ENCODE peak calls at places on chromosome 16, in five cellular contexts. B, I, S, O and M are unnamed samples.

GRCh38 chr16:83549836-83550569 is 257.8 kb upstream of the HSBP1 start:
- DNase-seq in I (no peak), B (no peak), O (peak; percentile 25), S (no peak), M (no peak)

GRCh38 chr16:25679468-25680010 is 12.2 kb upstream of the HS3ST4 start:
- DNase-seq in S (no peak), I (no peak), O (no peak), B (peak; percentile 8), M (no peak)

GRCh38 chr16:14500791-14501190 is 129.3 kb downstream of the PARN start:
- DNase-seq in O (no peak), S (no peak), I (no peak), B (no peak), M (no peak)

GRCh38 chr16:86761117-86761971 is 183.0 kb downstream of the FOXL1 start:
- DNase-seq in B (peak; percentile 84), I (peak; percentile 73), O (peak; percentile 81), S (peak; percentile 60), M (peak; percentile 19)

GRCh38 chr16:23466162-23466885 is 13.3 kb upstream of the COG7 start:
- DNase-seq in B (no peak), S (peak; percentile 92), O (no peak), I (no peak), M (no peak)

GRCh38 chr16:51615141-51615540 is 464.1 kb upstream of the SALL1 start:
- DNase-seq in I (no peak), B (peak; percentile 13), S (no peak), O (peak; percentile 90), M (no peak)

GRCh38 chr16:78210305-78210704 is 110.9 kb downstream of the WWOX start:
- DNase-seq in I (no peak), O (peak; percentile 23), S (peak; percentile 90), B (peak; percentile 21), M (no peak)

GRCh38 chr16:2477327-2477726 is 2.4 kb downstream of the TBC1D24 start:
- DNase-seq in B (no peak), S (no peak), O (no peak), I (no peak), M (no peak)

GRCh38 chr16:70712942-70713341 is 27.1 kb upstream of the MTSS2 start:
- DNase-seq in S (no peak), I (no peak), O (no peak), B (no peak), M (no peak)

GRCh38 chr16:57609541-57610401 is 18.7 kb upstream of the ADGRG1 start:
- DNase-seq in B (no peak), I (peak; percentile 30), O (no peak), S (no peak), M (peak; percentile 31)

GRCh38 chr16:87778476-87778829 is 12.7 kb upstream of the KLHDC4 start:
- DNase-seq in B (no peak), I (no peak), S (no peak), O (no peak), M (peak; percentile 64)

GRCh38 chr16:60852635-60853034 is 1183.6 kb downstream of the CDH8 start:
- DNase-seq in S (no peak), I (no peak), B (no peak), O (no peak), M (no peak)

GRCh38 chr16:90019201-90019542 is at the start of gene DBNDD1:
- DNase-seq in S (no peak), I (no peak), O (no peak), B (no peak), M (no peak)

GRCh38 chr16:2009302-2009711 is 314 bp downstream of the ZNF598 start:
- DNase-seq in S (no peak), I (peak; percentile 70), O (no peak), B (no peak), M (peak; percentile 45)

GRCh38 chr16:65547799-65548446 is 426.1 kb upstream of the CDH11 start:
- DNase-seq in I (peak; percentile 21), B (peak; percentile 19), O (peak; percentile 36), S (peak; percentile 72), M (no peak)

GRCh38 chr16:84885024-84885910 is 65.5 kb downstream of the CRISPLD2 start:
- DNase-seq in I (no peak), B (peak; percentile 58), O (peak; percentile 41), S (no peak), M (no peak)

GRCh38 chr16:56346131-56346890 is 79.0 kb downstream of the AMFR start:
- DNase-seq in S (no peak), O (no peak), I (no peak), B (no peak), M (no peak)
- TF ChIP-seq EZH2phosphoT487 in S (no peak), O (no peak), I (no peak), B (no peak), M (no peak)

GRCh38 chr16:68636818-68637217 is 8.3 kb upstream of the CDH3 start:
- DNase-seq in B (no peak), O (no peak), S (peak; percentile 48), I (no peak), M (no peak)
- H2AFZ ChIP-seq in B (no peak overlapping the region), O (no peak overlapping the region), S (no peak overlapping the region), I (no peak overlapping the region), M (no peak overlapping the region)

GRCh38 chr16:11575223-11575589 is 11.5 kb downstream of the LITAF start:
- DNase-seq in B (no peak), O (no peak), I (no peak), S (no peak), M (no peak)

GRCh38 chr16:11570796-11571195 is 15.9 kb downstream of the LITAF start:
- DNase-seq in I (no peak), S (no peak), B (no peak), O (no peak), M (no peak)

GRCh38 chr16:11571549-11571948 is 15.2 kb downstream of the LITAF start:
- DNase-seq in B (no peak), S (no peak), O (no peak), I (no peak), M (no peak)

GRCh38 chr16:11570258-11570657 is 16.5 kb downstream of the LITAF start:
- DNase-seq in S (no peak), I (no peak), B (no peak), O (no peak), M (no peak)

DNA sequence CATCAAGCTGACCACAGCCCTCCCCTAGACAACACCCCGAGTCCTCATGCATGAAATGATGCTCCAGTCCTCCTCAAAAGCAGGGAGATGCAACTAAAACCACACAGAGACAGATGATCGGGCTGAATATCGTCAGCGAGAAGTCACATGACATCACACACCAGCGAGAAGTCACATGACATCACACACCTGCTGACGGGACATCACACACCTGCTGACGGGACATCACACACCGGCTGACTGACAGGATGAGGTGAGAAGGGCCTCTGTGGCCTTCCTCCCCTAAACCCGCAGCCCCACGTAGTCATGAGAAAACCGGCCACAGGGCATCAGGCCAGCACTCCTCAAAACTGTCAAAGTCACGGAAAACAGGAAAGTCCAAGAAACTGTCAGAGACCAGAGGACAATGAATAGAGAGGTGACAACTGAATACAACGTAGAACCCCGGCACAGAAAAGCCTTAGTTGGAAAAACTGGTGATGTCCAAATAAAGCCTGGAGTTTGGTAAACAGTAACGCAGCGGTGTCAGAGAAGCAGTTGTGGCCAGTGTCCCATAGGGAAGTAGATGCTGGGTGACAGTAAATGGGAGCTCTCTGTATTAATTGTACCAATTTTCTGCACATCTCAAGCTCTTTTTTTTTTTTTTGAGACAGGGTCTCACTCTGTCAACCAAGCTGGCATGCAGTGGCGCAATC is 14.3 kb downstream of the LITAF start:
- DNase-seq in O (no peak), B (peak; percentile 19), S (no peak), I (no peak), M (no peak)
- H3K4me2 ChIP-seq in O (no peak overlapping the region), B (no peak overlapping the region), S (no peak overlapping the region), I (no peak overlapping the region), M (peak overlapping the region; percentile 28)

GRCh38 chr16:50506543-50506937 is 41.7 kb upstream of the NKD1 start:
- DNase-seq in O (no peak), I (no peak), B (no peak), S (no peak), M (no peak)

GRCh38 chr16:50505714-50506542 is 42.3 kb upstream of the NKD1 start:
- DNase-seq in B (peak; percentile 46), I (no peak), O (peak; percentile 67), S (no peak), M (no peak)

GRCh38 chr16:50505115-50505514 is 43.1 kb upstream of the NKD1 start:
- DNase-seq in B (no peak), S (no peak), I (no peak), O (no peak), M (no peak)

GRCh38 chr16:50507397-50507796 is 40.8 kb upstream of the NKD1 start:
- DNase-seq in O (no peak), S (no peak), I (no peak), B (no peak), M (no peak)

DNA sequence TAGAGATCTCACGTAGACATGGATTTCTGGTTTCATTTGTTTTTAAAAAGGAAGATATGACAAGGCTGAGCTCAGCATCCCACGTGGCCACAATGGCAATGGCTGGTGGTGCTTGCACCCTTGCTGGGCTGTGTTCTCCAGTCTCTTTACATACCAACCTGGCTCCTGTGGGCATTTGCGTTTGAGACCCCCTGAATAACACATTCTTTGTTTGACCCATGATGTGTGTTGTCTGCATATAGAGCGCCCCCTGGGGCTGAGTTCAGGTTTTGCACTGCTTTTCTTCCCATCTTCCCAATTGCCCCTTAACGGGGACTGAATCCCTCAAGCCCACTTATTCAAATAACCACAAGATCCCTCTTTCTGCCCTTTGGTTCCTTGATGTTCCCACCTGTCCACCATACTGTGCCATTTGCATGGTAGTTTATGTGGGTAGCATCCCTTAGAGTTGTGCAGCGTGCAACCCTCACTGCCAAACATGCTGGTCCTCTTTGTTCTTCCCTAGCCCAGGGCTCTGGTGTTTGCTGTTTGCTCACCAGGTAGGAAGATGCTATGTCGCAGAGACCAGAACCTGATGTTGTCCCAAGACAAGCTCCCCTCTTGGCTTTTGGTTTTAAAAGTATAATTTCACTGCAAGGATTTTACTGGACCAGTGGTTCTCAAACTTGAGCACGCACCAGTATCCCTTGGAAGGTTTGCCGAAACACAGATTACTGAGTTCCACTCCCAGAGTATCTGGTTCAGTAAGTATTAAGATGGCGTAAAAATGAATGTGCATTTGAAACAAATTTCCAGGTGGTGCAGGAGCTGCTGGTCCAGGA is 38.5 kb upstream of the NKD1 start:
- DNase-seq in B (peak; percentile 85), O (peak; percentile 63), S (peak; percentile 46), I (peak; percentile 47), M (peak; percentile 35)
- TF ChIP-seq EZH2phosphoT487 in B (no peak), O (no peak), S (no peak), I (no peak), M (no peak)

DNA sequence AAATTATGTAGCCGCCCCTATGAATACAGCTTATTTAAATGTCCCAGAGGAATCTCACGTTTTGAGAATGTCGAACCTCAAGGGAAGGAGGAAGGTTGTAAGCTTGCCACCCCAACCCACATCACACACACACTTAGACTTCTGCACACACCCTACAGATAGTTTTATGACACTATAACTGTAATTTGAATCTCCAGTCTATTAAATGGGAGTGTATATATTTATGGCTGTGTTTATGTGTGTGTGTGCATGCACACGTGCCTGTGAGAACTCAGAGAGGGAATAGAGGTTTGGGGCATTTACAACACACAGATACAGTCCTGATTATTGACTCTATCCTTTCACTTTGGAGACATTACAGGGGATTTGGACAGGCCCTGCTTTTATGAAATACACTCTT is 171.5 kb upstream of the MAF start:
- DNase-seq in O (no peak), B (no peak), S (no peak), I (no peak), M (no peak)
- H2AFZ ChIP-seq in O (peak overlapping the region; percentile 27), B (peak overlapping the region; percentile 99), S (no peak overlapping the region), I (no peak overlapping the region), M (no peak overlapping the region)

DNA sequence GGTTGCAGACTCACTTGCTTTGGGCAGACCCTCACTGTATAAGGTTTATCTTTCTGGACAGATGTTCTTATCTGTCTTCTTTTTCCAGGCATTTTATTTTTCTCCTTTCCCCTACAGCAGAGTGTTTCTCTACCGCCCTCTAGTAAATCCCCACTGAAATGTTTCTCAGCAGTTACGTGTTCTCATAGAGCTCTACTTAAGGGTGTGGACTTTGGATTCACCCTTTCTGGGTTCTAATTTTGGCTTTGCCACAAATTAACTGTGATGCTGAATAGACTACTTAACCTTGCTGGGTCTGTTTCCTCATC is 2.0 kb downstream of the ADAT1 start:
- DNase-seq in I (peak; percentile 56), O (peak; percentile 52), S (peak; percentile 39), B (peak; percentile 51), M (peak; percentile 64)
- H3K4me2 ChIP-seq in I (peak overlapping the region; percentile 91), O (peak overlapping the region; percentile 93), S (peak overlapping the region; percentile 99), B (no peak overlapping the region), M (peak overlapping the region; percentile 94)